ENCODE peak calls at places on chromosomes 5 and 9, in nine cellular contexts. H is neuronal stem cell, K is adrenal gland, G is mesenchymal stem cell, U is Panc1, Z is thoracic aorta, X is astrocyte, O is sigmoid colon, Y is MM.1S. M is an unnamed sample. For H3K4me1, the result is how much of the 10 kb centered on the place peaks cover.

GRCh38 chr5:21154526-21154925 is 1166.5 kb upstream of the CDH18 start:
- DNase-seq in H (no peak), K (no peak), G (no peak), U (no peak), Z (no peak), X (peak), O (no peak), Y (no peak), M (no peak)

GRCh38 chr5:5886812-5887486 is 464.5 kb downstream of the ICE1 start:
- DNase-seq in H (peak), K (no peak), G (no peak), U (no peak), Z (no peak), X (no peak), O (no peak), Y (peak), M (peak)

GRCh38 chr5:81010636-81011035 is 50.5 kb downstream of the RASGRF2 start:
- DNase-seq in H (no peak), K (no peak), G (peak), U (no peak), Z (no peak), X (no peak), O (no peak), Y (no peak), M (no peak)

GRCh38 chr5:10157085-10157669 is 92.5 kb downstream of the ATPSCKMT start:
- DNase-seq in H (no peak), K (no peak), G (no peak), U (no peak), Z (no peak), X (no peak), O (no peak), Y (no peak), M (peak)

GRCh38 chr9:87662808-87663528 is 63.0 kb upstream of the CTSL start:
- DNase-seq in H (peak), K (peak), G (peak), U (no peak), Z (no peak), X (peak), O (peak), Y (peak), M (peak)

GRCh38 chr5:122259995-122260394 is 52.0 kb upstream of the SNCAIP start:
- DNase-seq in H (no peak), K (peak), G (peak), U (no peak), Z (no peak), X (peak), O (peak), Y (no peak), M (no peak)

GRCh38 chr5:176547811-176548210 is 1.3 kb upstream of the CDHR2 start:
- DNase-seq in H (no peak), K (no peak), G (peak), U (no peak), Z (no peak), X (no peak), O (no peak), Y (no peak), M (no peak)

GRCh38 chr5:8517461-8517860 is 648.5 kb downstream of the MTRR start:
- DNase-seq in H (no peak), K (no peak), G (peak), U (no peak), Z (no peak), X (no peak), O (no peak), Y (no peak), M (no peak)

GRCh38 chr5:154215531-154215930 is 25.0 kb downstream of the GALNT10 start:
- DNase-seq in H (no peak), K (no peak), G (no peak), U (no peak), Z (no peak), X (no peak), O (no peak), Y (no peak), M (no peak)

GRCh38 chr5:146726891-146727290 is 151.7 kb downstream of the PPP2R2B start:
- DNase-seq in H (no peak), K (no peak), G (no peak), U (no peak), Z (no peak), X (no peak), O (no peak), Y (no peak), M (no peak)

GRCh38 chr9:109903515-109904138 is 123.6 kb downstream of the PALM2AKAP2 start:
- DNase-seq in H (peak), K (peak), G (peak), U (peak), Z (peak), X (peak), O (peak), Y (peak), M (peak)

GRCh38 chr9:89080193-89080592 is 88.9 kb downstream of the S1PR3 start:
- DNase-seq in H (no peak), K (no peak), G (no peak), U (no peak), Z (no peak), X (no peak), O (peak), Y (no peak), M (no peak)

GRCh38 chr5:74581988-74582365 is 58.6 kb downstream of the ENC1 start:
- DNase-seq in H (no peak), K (no peak), G (no peak), U (no peak), Z (no peak), X (peak), O (no peak), Y (no peak), M (no peak)

GRCh38 chr5:67032921-67033664 is 163.5 kb downstream of the CD180 start:
- DNase-seq in H (no peak), K (no peak), G (peak), U (no peak), Z (no peak), X (peak), O (no peak), Y (no peak), M (no peak)

GRCh38 chr5:109959652-109960051 is 269.9 kb downstream of the MAN2A1 start:
- DNase-seq in H (no peak), K (no peak), G (no peak), U (no peak), Z (no peak), X (no peak), O (no peak), Y (no peak), M (no peak)

GRCh38 chr5:168123853-168124528 is 167.5 kb upstream of the WWC1 start:
- DNase-seq in H (no peak), K (no peak), G (no peak), U (no peak), Z (no peak), X (peak), O (no peak), Y (peak), M (no peak)

GRCh38 chr5:152058267-152058666 is 133.6 kb upstream of the GLRA1 start:
- DNase-seq in H (no peak), K (no peak), G (no peak), U (no peak), Z (no peak), X (no peak), O (no peak), Y (no peak), M (no peak)

GRCh38 chr9:134592018-134592818 is 49.4 kb upstream of the COL5A1 start:
- DNase-seq in H (no peak), K (no peak), G (peak), U (no peak), Z (no peak), X (peak), O (peak), Y (no peak), M (no peak)

GRCh38 chr5:103465891-103466290 is 96.7 kb downstream of the NUDT12 start:
- DNase-seq in H (no peak), K (no peak), G (no peak), U (no peak), Z (no peak), X (no peak), O (no peak), Y (no peak), M (no peak)

GRCh38 chr5:65880673-65881072 is 45.7 kb upstream of the ERBIN start:
- DNase-seq in H (no peak), K (no peak), G (no peak), U (no peak), Z (no peak), X (no peak), O (no peak), Y (no peak), M (no peak)

GRCh38 chr9:136095028-136095494 is at the start of gene NACC2:
- DNase-seq in H (peak), K (no peak), G (peak), U (no peak), Z (no peak), X (peak), O (no peak), Y (no peak), M (peak)

GRCh38 chr5:172113036-172113435 is 75.0 kb downstream of the STK10 start:
- DNase-seq in H (no peak), K (no peak), G (no peak), U (no peak), Z (no peak), X (peak), O (no peak), Y (no peak), M (no peak)

GRCh38 chr5:11619339-11620028 is 284.8 kb downstream of the CTNND2 start:
- DNase-seq in H (no peak), K (no peak), G (no peak), U (no peak), Z (no peak), X (peak), O (no peak), Y (no peak), M (no peak)

GRCh38 chr9:134374301-134375010 is 48.2 kb downstream of the RXRA start:
- DNase-seq in H (no peak), K (peak), G (no peak), U (no peak), Z (no peak), X (no peak), O (peak), Y (no peak), M (no peak)

GRCh38 chr9:76271755-76272154 is 122.5 kb downstream of the RFK start:
- DNase-seq in H (no peak), K (peak), G (no peak), U (no peak), Z (no peak), X (peak), O (no peak), Y (no peak), M (no peak)

GRCh38 chr5:171365351-171365750 is 22.3 kb upstream of the NPM1 start:
- DNase-seq in H (no peak), K (no peak), G (peak), U (no peak), Z (no peak), X (no peak), O (no peak), Y (no peak), M (no peak)

GRCh38 chr9:122164286-122164685 is 4.6 kb downstream of the MORN5 start:
- DNase-seq in H (no peak), K (peak), G (no peak), U (no peak), Z (no peak), X (no peak), O (peak), Y (no peak), M (no peak)

GRCh38 chr5:77082280-77082679 is 4.8 kb downstream of the ZBED3 start:
- DNase-seq in H (no peak), K (no peak), G (no peak), U (no peak), Z (no peak), X (no peak), O (no peak), Y (no peak), M (no peak)

GRCh38 chr9:137313326-137313920 is 11.4 kb upstream of the NRARP start:
- DNase-seq in H (no peak), K (no peak), G (no peak), U (no peak), Z (no peak), X (no peak), O (peak), Y (no peak), M (no peak)

GRCh38 chr5:2752059-2752874 is 790 bp upstream of the IRX2 start:
- DNase-seq in H (no peak), K (no peak), G (no peak), U (no peak), Z (no peak), X (no peak), O (no peak), Y (no peak), M (no peak)

GRCh38 chr5:175484824-175485223 is 6.5 kb downstream of the SFXN1 start:
- DNase-seq in H (no peak), K (no peak), G (no peak), U (no peak), Z (no peak), X (no peak), O (no peak), Y (no peak), M (no peak)

GRCh38 chr9:135184661-135185459 is 97.4 kb downstream of the OLFM1 start:
- DNase-seq in H (no peak), K (no peak), G (no peak), U (no peak), Z (no peak), X (no peak), O (no peak), Y (no peak), M (no peak)

GRCh38 chr5:83026930-83027687 is 50.1 kb downstream of the TMEM167A start:
- DNase-seq in H (peak), K (no peak), G (peak), U (no peak), Z (no peak), X (no peak), O (no peak), Y (peak), M (no peak)

GRCh38 chr5:102581011-102581410 is 82.2 kb upstream of the SLCO6A1 start:
- DNase-seq in H (no peak), K (no peak), G (no peak), U (no peak), Z (no peak), X (no peak), O (no peak), Y (no peak), M (no peak)

GRCh38 chr5:95725937-95726810 is 5.0 kb upstream of the RHOBTB3 start:
- DNase-seq in H (no peak), K (no peak), G (peak), U (no peak), Z (no peak), X (peak), O (no peak), Y (peak), M (no peak)

GRCh38 chr5:95727764-95728191 is 3.4 kb upstream of the RHOBTB3 start:
- DNase-seq in H (no peak), K (peak), G (no peak), U (no peak), Z (no peak), X (peak), O (no peak), Y (peak), M (peak)

GRCh38 chr5:95728494-95729114 is 2.5 kb upstream of the RHOBTB3 start:
- DNase-seq in H (no peak), K (no peak), G (peak), U (no peak), Z (no peak), X (peak), O (no peak), Y (no peak), M (no peak)

GRCh38 chr5:95725071-95725820 is 5.9 kb upstream of the RHOBTB3 start:
- DNase-seq in H (no peak), K (no peak), G (no peak), U (no peak), Z (no peak), X (peak), O (no peak), Y (no peak), M (no peak)

DNA sequence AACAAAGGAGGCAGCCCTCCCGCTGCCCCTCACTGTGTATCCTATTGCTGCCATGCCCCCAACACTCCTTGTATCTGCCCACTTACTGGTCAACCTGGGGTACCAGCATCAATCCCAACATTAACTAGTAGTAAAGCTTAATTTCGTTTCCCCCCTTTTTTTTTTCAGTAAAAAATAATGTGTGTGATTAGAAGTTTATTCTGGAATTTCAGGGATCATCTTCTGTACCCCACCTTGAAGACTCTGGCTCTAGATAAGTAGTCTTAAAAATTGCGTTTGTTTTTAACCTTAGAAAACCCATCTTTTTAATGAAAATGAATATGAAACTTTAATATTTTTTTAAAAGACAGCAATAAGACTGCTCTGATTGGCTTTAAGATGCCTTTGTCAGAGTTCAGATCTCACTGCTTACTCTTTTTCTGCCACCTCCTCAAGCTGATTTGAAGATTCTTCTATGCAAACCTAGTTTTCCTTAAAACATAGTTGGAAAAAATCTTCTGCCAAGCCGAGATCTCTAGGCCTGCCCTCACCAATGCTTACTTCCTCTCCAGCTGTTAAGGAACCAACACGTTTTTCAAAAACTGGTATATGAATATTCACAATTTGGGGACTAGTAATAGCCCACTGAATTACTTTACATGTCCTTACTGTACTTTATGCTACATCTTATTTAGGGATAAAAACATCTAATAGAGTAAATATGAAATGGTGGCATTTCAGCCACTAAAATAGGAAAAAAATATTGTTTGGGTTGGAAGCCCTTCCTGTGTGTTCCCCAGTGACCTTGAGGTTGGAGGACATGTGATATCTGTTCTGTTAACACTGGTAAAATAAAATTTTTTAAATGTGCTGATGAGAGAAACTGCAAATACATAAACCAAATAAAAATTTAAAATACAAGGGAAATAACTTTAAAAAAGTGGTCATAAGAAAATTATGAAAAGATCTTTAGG is 4.0 kb upstream of the RHOBTB3 start:
- DNase-seq in H (no peak), K (no peak), G (no peak), U (no peak), Z (no peak), X (no peak), O (no peak), Y (no peak), M (no peak)
- H3K4me1 ChIP-seq in H (under half), K (half or more), G (under half), U (under half), Z (under half), X (under half), O (half or more), Y (half or more), M (half or more)

GRCh38 chr5:135934939-135935338 is 19.8 kb downstream of the LECT2 start:
- DNase-seq in H (no peak), K (no peak), G (peak), U (no peak), Z (no peak), X (peak), O (no peak), Y (peak), M (no peak)

GRCh38 chr5:135930029-135930948 is 24.5 kb downstream of the LECT2 start:
- DNase-seq in H (peak), K (no peak), G (no peak), U (no peak), Z (no peak), X (no peak), O (no peak), Y (no peak), M (peak)

DNA sequence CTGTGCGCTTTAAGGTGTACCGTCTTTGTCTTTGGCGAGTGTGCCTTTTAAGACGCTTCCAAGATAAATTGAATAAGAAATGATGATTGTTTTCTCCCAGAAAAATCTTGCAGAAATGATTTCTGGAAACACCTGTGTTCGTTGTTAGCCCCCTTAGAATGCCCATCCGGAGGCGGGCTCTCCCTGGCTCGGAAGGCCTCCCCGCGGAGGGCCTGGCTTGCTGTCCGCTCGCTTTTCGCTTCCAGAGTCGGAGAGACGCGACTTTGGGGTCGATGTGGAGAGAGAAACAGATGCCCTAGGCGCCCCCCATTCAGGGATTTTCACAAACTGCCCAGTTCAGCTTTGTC is 23.9 kb downstream of the LECT2 start:
- DNase-seq in H (peak), K (no peak), G (no peak), U (no peak), Z (no peak), X (no peak), O (no peak), Y (no peak), M (no peak)
- H3K4me1 ChIP-seq in H (under half), K (under half), G (under half), U (under half), Z (under half), X (under half), O (under half), Y (under half), M (under half)

GRCh38 chr5:157597277-157597676 is 21.7 kb upstream of the ADAM19 start:
- DNase-seq in H (no peak), K (no peak), G (no peak), U (no peak), Z (no peak), X (no peak), O (no peak), Y (peak), M (no peak)
- H3K4me1 ChIP-seq in H (under half), K (under half), G (under half), U (under half), Z (under half), X (under half), O (under half), Y (under half), M (under half)

DNA sequence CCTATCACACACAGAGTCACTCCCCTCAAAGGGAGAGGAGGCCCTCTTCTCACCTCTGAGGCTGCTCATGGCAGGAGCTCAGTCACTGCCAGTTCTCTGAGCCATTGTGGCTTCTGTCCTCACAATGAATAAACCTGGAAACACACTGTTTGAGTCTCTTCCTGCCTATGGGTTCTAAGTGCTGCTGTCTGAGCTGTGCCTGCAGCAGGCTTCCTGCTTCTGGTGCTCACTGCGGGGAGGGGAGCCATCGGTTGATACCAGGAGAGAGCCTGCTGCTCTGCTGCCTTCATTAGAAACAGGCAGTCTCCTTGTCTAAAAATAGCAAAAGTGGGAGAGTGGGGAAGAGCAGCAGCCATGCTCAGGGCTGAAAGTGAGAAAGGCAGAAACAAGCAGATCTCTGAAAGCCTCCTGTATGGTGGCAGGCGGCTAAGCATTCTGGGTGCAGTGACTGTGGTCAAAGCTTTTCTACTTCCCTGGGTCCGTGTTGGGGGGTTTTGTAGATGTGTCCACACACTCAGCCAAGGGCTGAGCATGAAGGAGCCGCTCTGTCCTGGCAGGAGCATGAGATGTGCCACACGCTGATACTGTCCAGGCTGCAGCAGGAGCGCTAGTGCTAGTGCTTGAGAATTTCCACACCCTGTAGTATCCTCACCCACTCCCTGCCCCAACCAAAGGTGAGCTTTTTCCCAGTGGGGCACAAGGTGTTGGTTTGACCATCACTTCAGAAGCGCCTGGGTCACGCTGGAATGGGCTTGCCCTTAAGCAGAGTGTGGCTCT is 34.2 kb downstream of the PRKACG start:
- DNase-seq in H (no peak), K (no peak), G (peak), U (no peak), Z (no peak), X (no peak), O (peak), Y (no peak), M (no peak)
- H3K4me1 ChIP-seq in H (under half), K (under half), G (under half), U (under half), Z (under half), X (under half), O (under half), Y (under half), M (under half)

DNA sequence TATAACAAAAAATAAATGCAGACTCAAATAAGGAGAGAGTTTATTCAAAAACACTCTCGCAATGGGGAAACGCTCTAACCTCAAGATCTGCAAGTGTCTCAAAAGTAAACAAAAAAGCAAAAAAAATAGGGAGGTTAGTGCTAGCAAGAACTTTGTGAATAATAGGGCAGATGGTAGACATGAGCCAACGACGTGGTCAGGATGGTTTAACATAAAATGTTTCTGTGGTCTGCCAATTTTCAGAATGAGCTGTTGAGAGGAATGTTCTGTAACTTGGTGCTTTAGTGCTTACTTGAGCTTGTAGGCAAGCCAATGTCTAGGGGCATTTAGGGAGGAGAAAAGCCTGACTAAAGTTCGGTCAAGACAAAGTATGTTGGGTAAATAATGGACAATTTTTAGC is 1813.9 kb upstream of the CDH6 start:
- DNase-seq in H (no peak), K (no peak), G (no peak), U (no peak), Z (no peak), X (no peak), O (no peak), Y (peak), M (no peak)
- H3K4me1 ChIP-seq in H (under half), K (under half), G (under half), U (under half), Z (under half), X (under half), O (under half), Y (under half), M (under half)